ENCODE peak calls at places on chromosomes 2 and 18, in eight cellular contexts. W, X, H, E, P, R, Q and Z are unnamed samples.

GRCh38 chr18:79522451-79523220 is 126.9 kb downstream of the NFATC1 start:
- DNase-seq in W (no peak), X (no peak), H (peak), E (no peak), P (peak), R (no peak), Q (no peak), Z (no peak)

GRCh38 chr2:3738454-3738853 is 35.1 kb downstream of the DCDC2C start:
- DNase-seq in W (no peak), X (peak), H (no peak), E (no peak), P (no peak), R (peak), Q (no peak), Z (no peak)

GRCh38 chr2:108396845-108397244 is 19.1 kb downstream of the SULT1C4 start:
- DNase-seq in W (no peak), X (peak), H (no peak), E (no peak), P (no peak), R (peak), Q (no peak), Z (no peak)

GRCh38 chr2:10810175-10811161 is 2.1 kb downstream of the PDIA6 start:
- DNase-seq in W (no peak), X (no peak), H (no peak), E (no peak), P (no peak), R (peak), Q (no peak), Z (peak)

GRCh38 chr2:128361376-128362131 is 42.9 kb upstream of the HS6ST1 start:
- DNase-seq in W (no peak), X (no peak), H (no peak), E (no peak), P (no peak), R (no peak), Q (peak), Z (no peak)

GRCh38 chr2:239657992-239658391 is 257.2 kb upstream of the HDAC4 start:
- DNase-seq in W (no peak), X (no peak), H (no peak), E (no peak), P (no peak), R (no peak), Q (no peak), Z (no peak)

GRCh38 chr2:201130524-201131186 is 14.7 kb downstream of the CFLAR start:
- DNase-seq in W (peak), X (peak), H (no peak), E (no peak), P (no peak), R (no peak), Q (no peak), Z (no peak)

GRCh38 chr18:74645717-74646116 is 48.0 kb downstream of the ZNF407 start:
- DNase-seq in W (no peak), X (no peak), H (no peak), E (no peak), P (no peak), R (no peak), Q (no peak), Z (no peak)

GRCh38 chr18:22551536-22552151 is 133.9 kb upstream of the CTAGE1 start:
- DNase-seq in W (no peak), X (peak), H (no peak), E (no peak), P (no peak), R (no peak), Q (peak), Z (no peak)

GRCh38 chr2:212295571-212295970 is 243.0 kb downstream of the ERBB4 start:
- DNase-seq in W (no peak), X (no peak), H (no peak), E (no peak), P (no peak), R (no peak), Q (no peak), Z (no peak)